ENCODE peak calls at places on chromosomes 6 and 20, in five cellular contexts. R is WTC11, N is fibroblast of lung, L is dorsolateral prefrontal cortex, P is GF-D8. T is an unnamed sample.

GRCh38 chr20:35171753-35172433 is at the start of gene PROCR:
- DNase-seq in R (peak), N (peak), L (peak), P (peak), T (peak)

GRCh38 chr6:26553264-26553738 is 15.1 kb downstream of the HMGN4 start:
- DNase-seq in R (peak), N (peak), L (peak), P (peak), T (peak)

GRCh38 chr6:132354517-132355167 is 46.6 kb downstream of the MOXD1 start:
- DNase-seq in R (peak), N (no peak), L (no peak), P (no peak), T (peak)

GRCh38 chr6:110296151-110297028 is 61.8 kb downstream of the METTL24 start:
- DNase-seq in R (no peak), N (peak), L (no peak), P (no peak), T (no peak)

GRCh38 chr6:7247828-7248227 is 65.2 kb downstream of the SSR1 start:
- DNase-seq in R (no peak), N (no peak), L (no peak), P (no peak), T (no peak)

GRCh38 chr6:72661408-72661807 is 39.5 kb downstream of the KCNQ5 start:
- DNase-seq in R (no peak), N (no peak), L (no peak), P (no peak), T (no peak)

GRCh38 chr6:109031416-109031815 is 63.2 kb downstream of the SESN1 start:
- DNase-seq in R (no peak), N (no peak), L (no peak), P (no peak), T (no peak)

GRCh38 chr6:47181681-47182080 is 128.0 kb downstream of the TNFRSF21 start:
- DNase-seq in R (no peak), N (no peak), L (no peak), P (no peak), T (no peak)

GRCh38 chr6:23621026-23621425 is 505.0 kb upstream of the NRSN1 start:
- DNase-seq in R (no peak), N (peak), L (no peak), P (no peak), T (peak)

GRCh38 chr6:153849072-153849759 is 189.8 kb upstream of the OPRM1 start:
- DNase-seq in R (no peak), N (no peak), L (no peak), P (no peak), T (peak)

GRCh38 chr6:7758456-7758855 is 32.6 kb downstream of the BMP6 start:
- DNase-seq in R (no peak), N (peak), L (no peak), P (no peak), T (peak)

GRCh38 chr20:57210054-57210910 is 56.2 kb downstream of the BMP7 start:
- DNase-seq in R (no peak), N (no peak), L (no peak), P (no peak), T (no peak)

GRCh38 chr6:166296035-166296883 is 11.9 kb downstream of the PRR18 start:
- DNase-seq in R (no peak), N (no peak), L (no peak), P (no peak), T (no peak)